ENCODE peak calls at places on chromosomes 6 and 20, in five cellular contexts. One of them, this sample, is unnamed.

GRCh38 chr6:111750753-111751684 is 122.2 kb downstream of the FYN start:
- DNase-seq in sigmoid colon: no peak
- DNase-seq in K562: no peak
- DNase-seq in SK-N-SH: no peak
- DNase-seq in transverse colon: peak
- DNase-seq in this sample: no peak

GRCh38 chr20:1225729-1226313 is at the start of gene RAD21L1:
- DNase-seq in SK-N-SH: peak
- DNase-seq in transverse colon: peak
- DNase-seq in K562: peak
- DNase-seq in sigmoid colon: peak
- DNase-seq in this sample: peak

GRCh38 chr6:33995046-33995872 is 150.6 kb downstream of the GRM4 start:
- DNase-seq in transverse colon: peak
- DNase-seq in SK-N-SH: no peak
- DNase-seq in sigmoid colon: no peak
- DNase-seq in K562: no peak
- DNase-seq in this sample: no peak

GRCh38 chr6:29831776-29832175 is 4.2 kb downstream of the HLA-G start:
- DNase-seq in SK-N-SH: no peak
- DNase-seq in sigmoid colon: no peak
- DNase-seq in K562: no peak
- DNase-seq in transverse colon: no peak
- DNase-seq in this sample: no peak

GRCh38 chr6:135053433-135053832 is 1.2 kb downstream of the HBS1L start:
- DNase-seq in transverse colon: no peak
- DNase-seq in K562: peak
- DNase-seq in SK-N-SH: no peak
- DNase-seq in sigmoid colon: no peak
- DNase-seq in this sample: no peak

GRCh38 chr6:125577263-125577662 is 172.2 kb upstream of the HEY2 start:
- DNase-seq in sigmoid colon: no peak
- DNase-seq in SK-N-SH: no peak
- DNase-seq in K562: no peak
- DNase-seq in transverse colon: no peak
- DNase-seq in this sample: no peak

GRCh38 chr6:42923656-42924055 is 5.6 kb upstream of the CNPY3 start:
- DNase-seq in transverse colon: no peak
- DNase-seq in sigmoid colon: no peak
- DNase-seq in K562: peak
- DNase-seq in SK-N-SH: no peak
- DNase-seq in this sample: no peak

GRCh38 chr6:17032595-17033591 is 69.0 kb upstream of the STMND1 start:
- DNase-seq in K562: no peak
- DNase-seq in sigmoid colon: peak
- DNase-seq in SK-N-SH: no peak
- DNase-seq in transverse colon: peak
- DNase-seq in this sample: peak

GRCh38 chr6:133248241-133249001 is 7.3 kb downstream of the EYA4 start:
- DNase-seq in sigmoid colon: no peak
- DNase-seq in K562: no peak
- DNase-seq in transverse colon: no peak
- DNase-seq in SK-N-SH: no peak
- DNase-seq in this sample: no peak

GRCh38 chr6:87183687-87184086 is 28.3 kb downstream of the ZNF292 start:
- DNase-seq in K562: no peak
- DNase-seq in sigmoid colon: no peak
- DNase-seq in transverse colon: no peak
- DNase-seq in SK-N-SH: no peak
- DNase-seq in this sample: no peak

GRCh38 chr20:3092611-3093379 is 8.3 kb upstream of the AVP start:
- DNase-seq in sigmoid colon: no peak
- DNase-seq in K562: no peak
- DNase-seq in transverse colon: no peak
- DNase-seq in SK-N-SH: peak
- DNase-seq in this sample: no peak

GRCh38 chr6:43793154-43793874 is 23.3 kb downstream of the VEGFA start:
- DNase-seq in transverse colon: no peak
- DNase-seq in K562: no peak
- DNase-seq in SK-N-SH: no peak
- DNase-seq in sigmoid colon: no peak
- DNase-seq in this sample: no peak

GRCh38 chr6:166106076-166106686 is 61.5 kb downstream of the TBXT start:
- DNase-seq in transverse colon: peak
- DNase-seq in SK-N-SH: peak
- DNase-seq in sigmoid colon: peak
- DNase-seq in K562: peak
- DNase-seq in this sample: peak

GRCh38 chr6:106715922-106716321 is 86.5 kb downstream of the QRSL1 start:
- DNase-seq in SK-N-SH: no peak
- DNase-seq in K562: no peak
- DNase-seq in sigmoid colon: no peak
- DNase-seq in transverse colon: no peak
- DNase-seq in this sample: no peak

GRCh38 chr20:63005862-63006564 is 751 bp downstream of the BHLHE23 start:
- DNase-seq in SK-N-SH: no peak
- DNase-seq in K562: no peak
- DNase-seq in sigmoid colon: no peak
- DNase-seq in transverse colon: no peak
- DNase-seq in this sample: no peak

GRCh38 chr20:23488470-23488869 is 2.4 kb upstream of the CST8 start:
- DNase-seq in sigmoid colon: no peak
- DNase-seq in SK-N-SH: no peak
- DNase-seq in transverse colon: no peak
- DNase-seq in K562: no peak
- DNase-seq in this sample: no peak

GRCh38 chr6:37456816-37457560 is 24.0 kb downstream of the CMTR1 start:
- DNase-seq in sigmoid colon: peak
- DNase-seq in SK-N-SH: no peak
- DNase-seq in transverse colon: no peak
- DNase-seq in K562: no peak
- DNase-seq in this sample: no peak

GRCh38 chr6:49646942-49647341 is 10.3 kb upstream of the RHAG start:
- DNase-seq in sigmoid colon: no peak
- DNase-seq in transverse colon: no peak
- DNase-seq in K562: no peak
- DNase-seq in SK-N-SH: no peak
- DNase-seq in this sample: no peak

GRCh38 chr6:49647470-49647869 is 10.8 kb upstream of the RHAG start:
- DNase-seq in sigmoid colon: no peak
- DNase-seq in SK-N-SH: no peak
- DNase-seq in transverse colon: no peak
- DNase-seq in K562: no peak
- DNase-seq in this sample: no peak

GRCh38 chr6:49645139-49645538 is 8.5 kb upstream of the RHAG start:
- DNase-seq in sigmoid colon: no peak
- DNase-seq in SK-N-SH: no peak
- DNase-seq in K562: no peak
- DNase-seq in transverse colon: no peak
- DNase-seq in this sample: no peak

GRCh38 chr6:49649982-49650381 is 13.3 kb upstream of the RHAG start:
- DNase-seq in transverse colon: no peak
- DNase-seq in SK-N-SH: no peak
- DNase-seq in sigmoid colon: no peak
- DNase-seq in K562: peak
- DNase-seq in this sample: no peak

GRCh38 chr6:49646130-49646824 is 9.6 kb upstream of the RHAG start:
- DNase-seq in K562: peak
- DNase-seq in SK-N-SH: no peak
- DNase-seq in sigmoid colon: no peak
- DNase-seq in transverse colon: no peak
- DNase-seq in this sample: no peak
- TF ChIP-seq POLR2AphosphoS5 in K562: peak
- TF ChIP-seq POLR2AphosphoS5 in SK-N-SH: no peak
- TF ChIP-seq POLR2AphosphoS5 in sigmoid colon: no peak
- TF ChIP-seq POLR2AphosphoS5 in transverse colon: no peak
- TF ChIP-seq POLR2AphosphoS5 in this sample: no peak

GRCh38 chr6:1688396-1688795 is 78.7 kb downstream of the FOXC1 start:
- DNase-seq in sigmoid colon: no peak
- DNase-seq in transverse colon: no peak
- DNase-seq in K562: no peak
- DNase-seq in SK-N-SH: no peak
- DNase-seq in this sample: no peak

GRCh38 chr6:1689141-1689540 is 79.4 kb downstream of the FOXC1 start:
- DNase-seq in transverse colon: no peak
- DNase-seq in sigmoid colon: no peak
- DNase-seq in K562: no peak
- DNase-seq in SK-N-SH: no peak
- DNase-seq in this sample: no peak

GRCh38 chr6:1687402-1687801 is 77.7 kb downstream of the FOXC1 start:
- DNase-seq in K562: no peak
- DNase-seq in transverse colon: no peak
- DNase-seq in SK-N-SH: no peak
- DNase-seq in sigmoid colon: no peak
- DNase-seq in this sample: no peak

DNA sequence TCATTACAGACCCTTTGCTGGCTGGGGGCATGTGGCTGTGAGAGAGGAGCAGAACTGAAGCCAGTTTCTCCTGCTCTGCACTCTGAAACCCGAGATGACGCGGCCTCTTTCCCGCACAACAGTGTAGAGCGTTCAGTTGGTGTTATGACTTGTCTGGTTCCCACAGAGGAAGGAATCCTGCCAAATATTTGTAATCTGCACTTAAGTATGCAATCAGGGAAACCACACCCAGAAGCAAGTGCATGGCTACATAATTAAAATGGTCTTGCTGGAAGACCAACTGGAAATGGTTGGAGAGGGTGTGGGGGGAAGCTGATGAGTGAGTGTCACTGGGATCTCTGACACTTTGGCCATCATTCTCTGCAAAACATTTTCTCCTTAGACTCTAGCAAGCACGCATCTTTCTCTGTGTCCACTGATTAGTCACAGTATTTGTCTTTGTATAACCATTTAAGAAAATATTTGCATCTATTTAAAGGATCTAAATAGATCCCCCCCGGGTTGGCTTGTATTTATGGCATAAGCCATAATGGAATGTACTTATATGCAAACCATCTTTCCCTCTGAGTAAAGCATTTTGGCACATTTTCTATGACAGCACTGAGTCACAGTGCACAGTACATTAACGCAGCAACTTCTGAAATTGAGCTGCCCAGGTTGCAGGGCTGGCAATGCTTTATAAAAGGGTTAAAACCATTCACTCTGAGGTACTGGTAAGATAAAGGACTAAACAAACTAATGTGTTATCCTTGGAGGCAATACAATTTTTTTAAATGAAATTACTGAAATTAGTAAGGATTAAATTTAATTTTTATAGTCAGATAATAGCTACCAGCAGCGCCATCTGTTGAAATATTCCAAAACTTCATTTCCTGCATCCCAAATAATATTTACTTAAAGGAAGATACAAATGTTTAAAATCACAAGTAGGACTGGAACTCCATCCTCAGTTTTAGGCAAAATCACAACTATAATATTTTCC is 76.7 kb downstream of the FOXC1 start:
- DNase-seq in K562: no peak
- DNase-seq in transverse colon: no peak
- DNase-seq in SK-N-SH: peak
- DNase-seq in sigmoid colon: no peak
- DNase-seq in this sample: no peak
- TF ChIP-seq EP300 in K562: no peak
- TF ChIP-seq EP300 in transverse colon: no peak
- TF ChIP-seq EP300 in SK-N-SH: peak
- TF ChIP-seq EP300 in sigmoid colon: no peak
- TF ChIP-seq EP300 in this sample: no peak

GRCh38 chr6:26421259-26422144 is 18.8 kb upstream of the BTN3A3 start:
- DNase-seq in sigmoid colon: peak
- DNase-seq in K562: peak
- DNase-seq in transverse colon: peak
- DNase-seq in SK-N-SH: peak
- DNase-seq in this sample: peak

GRCh38 chr6:26428206-26428605 is 12.1 kb upstream of the BTN3A3 start:
- DNase-seq in sigmoid colon: no peak
- DNase-seq in transverse colon: no peak
- DNase-seq in K562: no peak
- DNase-seq in SK-N-SH: no peak
- DNase-seq in this sample: no peak

GRCh38 chr6:26420607-26421235 is 18.6 kb downstream of the BTN3A1 start:
- DNase-seq in sigmoid colon: no peak
- DNase-seq in K562: peak
- DNase-seq in SK-N-SH: peak
- DNase-seq in transverse colon: peak
- DNase-seq in this sample: no peak

GRCh38 chr6:26427093-26427809 is 13.1 kb upstream of the BTN3A3 start:
- DNase-seq in SK-N-SH: no peak
- DNase-seq in transverse colon: no peak
- DNase-seq in K562: peak
- DNase-seq in sigmoid colon: no peak
- DNase-seq in this sample: no peak

DNA sequence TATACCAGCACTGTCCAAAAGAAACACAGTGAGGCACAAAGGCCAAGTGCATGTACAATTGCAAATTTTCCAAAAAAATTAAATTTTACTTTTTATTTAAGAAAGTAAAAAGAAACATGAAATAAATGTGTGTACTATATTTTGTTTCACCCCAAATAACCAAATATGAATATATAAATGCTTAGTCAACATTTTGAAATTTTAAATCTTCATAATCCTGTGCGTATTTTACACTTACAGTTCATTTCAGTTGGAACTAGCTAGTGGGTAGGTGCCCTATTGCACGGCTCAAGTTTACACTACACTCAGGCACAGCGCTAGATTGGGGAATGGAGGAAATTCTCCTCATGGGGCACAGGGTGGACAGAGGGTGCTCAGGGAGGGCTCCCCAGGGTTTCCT is 18.0 kb upstream of the BTN3A3 start:
- DNase-seq in transverse colon: no peak
- DNase-seq in K562: no peak
- DNase-seq in SK-N-SH: no peak
- DNase-seq in sigmoid colon: no peak
- DNase-seq in this sample: no peak
- H3K4me3 ChIP-seq in transverse colon: no peak
- H3K4me3 ChIP-seq in K562: peak
- H3K4me3 ChIP-seq in SK-N-SH: peak
- H3K4me3 ChIP-seq in sigmoid colon: peak
- H3K4me3 ChIP-seq in this sample: peak

DNA sequence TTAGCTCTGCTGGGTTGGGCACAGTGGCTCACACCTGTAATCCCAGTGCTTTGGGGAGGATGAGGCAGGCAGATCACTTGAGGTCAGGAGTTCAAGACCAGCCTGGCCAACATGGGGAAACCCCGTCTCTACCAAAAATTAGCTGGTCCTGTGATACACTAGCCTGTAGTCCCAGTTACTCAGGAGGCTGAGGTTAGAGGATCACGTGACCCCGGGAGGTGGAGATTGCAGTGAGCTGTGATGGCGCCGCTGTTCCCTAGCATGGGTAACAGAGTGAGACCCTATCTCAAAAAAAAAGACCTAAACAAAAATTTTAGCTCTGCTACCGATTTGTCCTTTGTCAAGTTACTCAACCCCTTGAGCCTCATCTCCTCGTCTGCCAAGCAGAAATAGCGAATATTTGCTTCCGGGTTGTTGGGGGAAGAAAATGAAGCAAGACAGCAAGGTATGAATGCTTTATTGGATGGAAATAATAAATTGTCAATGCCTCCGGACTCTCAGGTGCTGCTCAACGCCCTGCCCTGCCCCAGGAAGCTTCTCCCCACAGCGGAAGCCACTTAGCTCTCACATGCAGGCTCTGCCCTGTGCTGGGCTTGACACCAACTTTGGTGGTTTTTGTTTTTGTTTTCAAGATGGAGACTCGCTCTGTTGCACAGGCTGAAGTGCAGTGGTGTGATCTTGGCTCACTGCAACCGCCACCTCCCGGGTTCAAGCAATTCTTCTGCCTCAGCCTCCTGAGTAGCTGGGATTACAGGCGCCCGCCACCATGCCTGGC is 24.9 kb upstream of the ITCH start:
- DNase-seq in SK-N-SH: no peak
- DNase-seq in K562: peak
- DNase-seq in sigmoid colon: no peak
- DNase-seq in transverse colon: peak
- DNase-seq in this sample: no peak
- TF ChIP-seq POLR2AphosphoS5 in SK-N-SH: no peak
- TF ChIP-seq POLR2AphosphoS5 in K562: no peak
- TF ChIP-seq POLR2AphosphoS5 in sigmoid colon: no peak
- TF ChIP-seq POLR2AphosphoS5 in transverse colon: no peak
- TF ChIP-seq POLR2AphosphoS5 in this sample: no peak

This sample was measured in esophagus muscularis mucosa.